ENCODE peak calls at places on chromosome 22, in four cellular contexts. One of them, this sample, is unnamed.
A peak's percentile ranks its signal among the peaks of the same experiment; 100 is the strongest.

GRCh38 chr22:19654338-19654922 is 59.9 kb upstream of the SEPTIN5 start:
- DNase-seq in iris pigment epithelial cell: no peak
- DNase-seq in M059J: no peak
- DNase-seq in AG04450: no peak
- DNase-seq in this sample: no peak

GRCh38 chr22:21447694-21448402 is 19.3 kb upstream of the TMEM191C start:
- DNase-seq in AG04450: no peak
- DNase-seq in iris pigment epithelial cell: no peak
- DNase-seq in M059J: no peak
- DNase-seq in this sample: no peak

GRCh38 chr22:19873138-19873959 is 18.7 kb upstream of the GNB1L start:
- DNase-seq in iris pigment epithelial cell: no peak
- DNase-seq in M059J: no peak
- DNase-seq in AG04450: no peak
- DNase-seq in this sample: no peak

GRCh38 chr22:19868773-19869471 is 14.2 kb upstream of the GNB1L start:
- DNase-seq in M059J: no peak
- DNase-seq in iris pigment epithelial cell: no peak
- DNase-seq in AG04450: no peak
- DNase-seq in this sample: peak; percentile 70

GRCh38 chr22:43078522-43078921 is 10.7 kb downstream of the TTLL1 start:
- DNase-seq in M059J: peak; percentile 15
- DNase-seq in AG04450: no peak
- DNase-seq in iris pigment epithelial cell: no peak
- DNase-seq in this sample: no peak

GRCh38 chr22:41524809-41525449 is 19.3 kb downstream of the POLR3H start:
- DNase-seq in AG04450: no peak
- DNase-seq in iris pigment epithelial cell: peak; percentile 70
- DNase-seq in M059J: no peak
- DNase-seq in this sample: no peak

GRCh38 chr22:26579331-26579886 is 10.5 kb downstream of the TPST2 start:
- DNase-seq in iris pigment epithelial cell: no peak
- DNase-seq in AG04450: no peak
- DNase-seq in M059J: no peak
- DNase-seq in this sample: no peak

GRCh38 chr22:42431401-42432019 is 693 bp downstream of the NFAM1 start:
- DNase-seq in iris pigment epithelial cell: no peak
- DNase-seq in AG04450: no peak
- DNase-seq in M059J: peak; percentile 12
- DNase-seq in this sample: no peak

GRCh38 chr22:36329217-36330078 is 58.3 kb downstream of the MYH9 start:
- DNase-seq in iris pigment epithelial cell: peak; percentile 84
- DNase-seq in AG04450: peak; percentile 94
- DNase-seq in M059J: peak; percentile 99
- DNase-seq in this sample: peak; percentile 97